ENCODE peak calls at places on chromosomes 12 and 14, in six cellular contexts. V is GM23338, U is OCI-LY7, F is neural progenitor cell, D is GM23248, T is PC-3. E is an unnamed sample.

GRCh38 chr12:123660328-123660727 is 10.6 kb upstream of the TCTN2 start:
- DNase-seq in V (no peak), U (no peak), F (no peak), D (peak; percentile 96), T (peak; percentile 96), E (no peak)

GRCh38 chr14:102258136-102258535 is 46.8 kb downstream of the MOK start:
- DNase-seq in V (no peak), U (no peak), F (no peak), D (no peak), T (no peak), E (no peak)

GRCh38 chr12:62762645-62763044 is 172.3 kb downstream of the PPM1H start:
- DNase-seq in V (no peak), U (no peak), F (no peak), D (peak; percentile 44), T (no peak), E (no peak)

GRCh38 chr12:50620050-50620974 is 115.5 kb downstream of the DIP2B start:
- DNase-seq in V (peak; percentile 46), U (no peak), F (peak; percentile 55), D (peak; percentile 94), T (peak; percentile 88), E (no peak)

GRCh38 chr14:85533821-85534271 is 3.9 kb downstream of the FLRT2 start:
- DNase-seq in V (peak; percentile 73), U (no peak), F (no peak), D (peak; percentile 63), T (no peak), E (no peak)

GRCh38 chr14:57732886-57733285 is 133.0 kb downstream of the SLC35F4 start:
- DNase-seq in V (no peak), U (no peak), F (no peak), D (peak; percentile 33), T (peak; percentile 53), E (no peak)

GRCh38 chr14:31070431-31070830 is 44.3 kb upstream of the STRN3 start:
- DNase-seq in V (no peak), U (no peak), F (no peak), D (peak; percentile 90), T (peak; percentile 39), E (no peak)

GRCh38 chr12:75479963-75480461 is 543 bp upstream of the GLIPR1 start:
- DNase-seq in V (no peak), U (peak; percentile 47), F (no peak), D (peak; percentile 82), T (peak; percentile 49), E (peak; percentile 54)

GRCh38 chr12:121911824-121912585 is 6.4 kb upstream of the CFAP251 start:
- DNase-seq in V (no peak), U (no peak), F (no peak), D (no peak), T (no peak), E (no peak)

GRCh38 chr14:24337144-24337823 is 2.4 kb upstream of the ADCY4 start:
- DNase-seq in V (no peak), U (no peak), F (no peak), D (no peak), T (no peak), E (no peak)

GRCh38 chr12:69052613-69053408 is 119.8 kb upstream of the CPM start:
- DNase-seq in V (peak; percentile 66), U (no peak), F (no peak), D (peak; percentile 94), T (peak; percentile 91), E (peak; percentile 9)
- H3K4me2 ChIP-seq in V (peak overlapping the region; percentile 36), U (no peak overlapping the region), F (no peak overlapping the region), D (peak overlapping the region; percentile 88), T (peak overlapping the region; percentile 71), E (no peak overlapping the region)

GRCh38 chr14:75715926-75716780 is 55.1 kb downstream of the TTLL5 start:
- DNase-seq in V (peak; percentile 23), U (no peak), F (no peak), D (peak; percentile 67), T (peak; percentile 80), E (no peak)
- TF ChIP-seq EZH2phosphoT487 in V (no peak), U (no peak), F (no peak), D (no peak), T (no peak), E (no peak)

DNA sequence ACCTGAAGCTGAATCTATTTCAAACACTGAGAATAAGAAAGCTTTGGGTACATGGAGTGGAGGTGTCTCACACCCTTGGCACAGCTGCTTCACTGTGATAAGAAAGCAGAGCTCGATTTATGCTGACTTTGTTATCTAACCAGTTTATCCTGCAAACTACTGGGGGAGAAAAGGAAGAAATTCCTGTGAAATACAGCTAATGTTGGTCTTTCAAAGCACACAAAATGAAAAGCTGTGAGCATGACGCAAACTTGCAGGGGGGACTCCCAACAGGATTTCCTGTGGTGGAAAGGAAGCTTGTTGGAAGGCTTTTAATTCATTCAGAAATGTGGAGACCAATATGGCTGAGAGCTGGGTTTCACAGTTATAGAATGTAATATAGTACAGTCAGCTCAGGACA is 53.4 kb downstream of the SRGAP1 start:
- DNase-seq in V (peak; percentile 8), U (no peak), F (no peak), D (no peak), T (no peak), E (no peak)
- H3K4me2 ChIP-seq in V (peak overlapping the region; percentile 16), U (no peak overlapping the region), F (no peak overlapping the region), D (no peak overlapping the region), T (no peak overlapping the region), E (peak overlapping the region; percentile 42)

GRCh38 chr14:74655597-74656389 is 43.8 kb upstream of the LTBP2 start:
- DNase-seq in V (no peak), U (no peak), F (no peak), D (peak; percentile 84), T (peak; percentile 39), E (no peak)
- TF ChIP-seq EZH2phosphoT487 in V (no peak), U (no peak), F (no peak), D (no peak), T (no peak), E (no peak)